ENCODE peak calls at places on chromosomes 12 and 14, in five cellular contexts. One of them, this sample, is unnamed.
A peak's percentile ranks its signal among the peaks of the same experiment; 100 is the strongest.

GRCh38 chr12:44848771-44849085 is 27.4 kb downstream of the NELL2 start:
- ATAC-seq in CD4-positive, CD25-positive, alpha-beta regulatory T cell: no peak
- ATAC-seq in right cardiac atrium: no peak
- ATAC-seq in CD8-positive, alpha-beta T cell: no peak
- ATAC-seq in left lung: no peak
- ATAC-seq in this sample: no peak

GRCh38 chr14:104561661-104562495 is 17.7 kb upstream of the C14orf180 start:
- ATAC-seq in left lung: no peak
- ATAC-seq in CD4-positive, CD25-positive, alpha-beta regulatory T cell: no peak
- ATAC-seq in CD8-positive, alpha-beta T cell: no peak
- ATAC-seq in right cardiac atrium: no peak
- ATAC-seq in this sample: no peak

GRCh38 chr12:1173806-1174617 is 183.0 kb downstream of the ERC1 start:
- ATAC-seq in CD8-positive, alpha-beta T cell: no peak
- ATAC-seq in left lung: peak; percentile 66
- ATAC-seq in right cardiac atrium: no peak
- ATAC-seq in CD4-positive, CD25-positive, alpha-beta regulatory T cell: no peak
- ATAC-seq in this sample: no peak

GRCh38 chr12:30622509-30622908 is 73.2 kb downstream of the IPO8 start:
- ATAC-seq in right cardiac atrium: no peak
- ATAC-seq in left lung: no peak
- ATAC-seq in CD4-positive, CD25-positive, alpha-beta regulatory T cell: no peak
- ATAC-seq in CD8-positive, alpha-beta T cell: no peak
- ATAC-seq in this sample: no peak

GRCh38 chr12:31991146-31991545 is 31.9 kb downstream of the RESF1 start:
- ATAC-seq in right cardiac atrium: no peak
- ATAC-seq in CD8-positive, alpha-beta T cell: no peak
- ATAC-seq in CD4-positive, CD25-positive, alpha-beta regulatory T cell: no peak
- ATAC-seq in left lung: no peak
- ATAC-seq in this sample: no peak

GRCh38 chr12:90543393-90543792 is 411.6 kb downstream of the CCER1 start:
- ATAC-seq in CD4-positive, CD25-positive, alpha-beta regulatory T cell: no peak
- ATAC-seq in CD8-positive, alpha-beta T cell: no peak
- ATAC-seq in right cardiac atrium: no peak
- ATAC-seq in left lung: no peak
- ATAC-seq in this sample: no peak

GRCh38 chr12:130162267-130162666 is at the start of gene FZD10:
- ATAC-seq in left lung: peak; percentile 68
- ATAC-seq in CD4-positive, CD25-positive, alpha-beta regulatory T cell: no peak
- ATAC-seq in CD8-positive, alpha-beta T cell: no peak
- ATAC-seq in right cardiac atrium: no peak
- ATAC-seq in this sample: peak; percentile 54

GRCh38 chr12:117134059-117134458 is 34.8 kb upstream of the TESC start:
- ATAC-seq in left lung: no peak
- ATAC-seq in right cardiac atrium: no peak
- ATAC-seq in CD8-positive, alpha-beta T cell: peak; percentile 81
- ATAC-seq in CD4-positive, CD25-positive, alpha-beta regulatory T cell: peak; percentile 70
- ATAC-seq in this sample: no peak

GRCh38 chr14:86481105-86481504 is 951.2 kb downstream of the FLRT2 start:
- ATAC-seq in right cardiac atrium: no peak
- ATAC-seq in CD8-positive, alpha-beta T cell: no peak
- ATAC-seq in left lung: peak; percentile 46
- ATAC-seq in CD4-positive, CD25-positive, alpha-beta regulatory T cell: no peak
- ATAC-seq in this sample: no peak

GRCh38 chr12:31280183-31280582 is 45.8 kb downstream of the SINHCAF start:
- ATAC-seq in right cardiac atrium: no peak
- ATAC-seq in CD4-positive, CD25-positive, alpha-beta regulatory T cell: no peak
- ATAC-seq in left lung: no peak
- ATAC-seq in CD8-positive, alpha-beta T cell: no peak
- ATAC-seq in this sample: no peak

GRCh38 chr12:105204916-105205315 is 31.1 kb downstream of the APPL2 start:
- ATAC-seq in CD4-positive, CD25-positive, alpha-beta regulatory T cell: no peak
- ATAC-seq in left lung: peak; percentile 27
- ATAC-seq in right cardiac atrium: peak; percentile 58
- ATAC-seq in CD8-positive, alpha-beta T cell: no peak
- ATAC-seq in this sample: peak; percentile 42

DNA sequence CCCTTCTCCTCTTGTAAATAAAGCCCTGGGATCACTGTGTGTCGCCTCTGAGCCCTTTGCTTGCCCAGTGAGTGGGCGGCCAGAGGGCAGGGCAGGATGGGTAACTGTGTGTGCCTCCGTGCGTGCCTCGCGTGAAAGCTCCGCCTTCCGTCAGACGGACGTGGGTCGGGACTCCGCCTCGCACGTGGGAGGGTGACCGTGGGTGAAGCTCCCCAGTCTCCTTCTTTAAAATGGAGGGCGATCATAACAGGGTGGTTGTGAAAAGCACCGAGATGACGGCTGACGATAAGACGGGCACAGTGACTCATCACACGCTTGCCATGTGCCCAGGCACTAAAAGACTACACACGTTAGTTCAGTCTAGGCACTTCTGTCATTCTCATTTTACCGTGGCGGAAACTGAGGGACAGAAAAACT is 9.2 kb downstream of the PHB2 start:
- ATAC-seq in CD4-positive, CD25-positive, alpha-beta regulatory T cell: peak; percentile 84
- ATAC-seq in CD8-positive, alpha-beta T cell: peak; percentile 74
- ATAC-seq in left lung: peak; percentile 10
- ATAC-seq in right cardiac atrium: peak; percentile 17
- ATAC-seq in this sample: no peak
- H3K4me3 ChIP-seq in CD4-positive, CD25-positive, alpha-beta regulatory T cell: peak overlapping the region; percentile 65
- H3K4me3 ChIP-seq in CD8-positive, alpha-beta T cell: peak overlapping the region; percentile 0
- H3K4me3 ChIP-seq in left lung: peak overlapping the region; percentile 47
- H3K4me3 ChIP-seq in right cardiac atrium: no peak overlapping the region
- H3K4me3 ChIP-seq in this sample: no peak overlapping the region

GRCh38 chr14:93520053-93520607 is 89.4 kb downstream of the UNC79 start:
- ATAC-seq in CD8-positive, alpha-beta T cell: no peak
- ATAC-seq in left lung: no peak
- ATAC-seq in right cardiac atrium: no peak
- ATAC-seq in CD4-positive, CD25-positive, alpha-beta regulatory T cell: no peak
- ATAC-seq in this sample: no peak
- H3K4me3 ChIP-seq in CD8-positive, alpha-beta T cell: no peak overlapping the region
- H3K4me3 ChIP-seq in left lung: no peak overlapping the region
- H3K4me3 ChIP-seq in right cardiac atrium: no peak overlapping the region
- H3K4me3 ChIP-seq in CD4-positive, CD25-positive, alpha-beta regulatory T cell: no peak overlapping the region
- H3K4me3 ChIP-seq in this sample: no peak overlapping the region

GRCh38 chr14:50559990-50560928 is at the start of gene ATL1:
- ATAC-seq in left lung: peak; percentile 93
- ATAC-seq in CD8-positive, alpha-beta T cell: peak; percentile 71
- ATAC-seq in right cardiac atrium: peak; percentile 95
- ATAC-seq in CD4-positive, CD25-positive, alpha-beta regulatory T cell: peak; percentile 59
- ATAC-seq in this sample: peak; percentile 91
- H3K4me3 ChIP-seq in left lung: peak within 1 kb of the TSS; percentile 75
- H3K4me3 ChIP-seq in CD8-positive, alpha-beta T cell: peak within 1 kb of the TSS; percentile 62
- H3K4me3 ChIP-seq in right cardiac atrium: peak within 1 kb of the TSS; percentile 67
- H3K4me3 ChIP-seq in CD4-positive, CD25-positive, alpha-beta regulatory T cell: peak within 1 kb of the TSS; percentile 43
- H3K4me3 ChIP-seq in this sample: peak within 1 kb of the TSS; percentile 97

DNA sequence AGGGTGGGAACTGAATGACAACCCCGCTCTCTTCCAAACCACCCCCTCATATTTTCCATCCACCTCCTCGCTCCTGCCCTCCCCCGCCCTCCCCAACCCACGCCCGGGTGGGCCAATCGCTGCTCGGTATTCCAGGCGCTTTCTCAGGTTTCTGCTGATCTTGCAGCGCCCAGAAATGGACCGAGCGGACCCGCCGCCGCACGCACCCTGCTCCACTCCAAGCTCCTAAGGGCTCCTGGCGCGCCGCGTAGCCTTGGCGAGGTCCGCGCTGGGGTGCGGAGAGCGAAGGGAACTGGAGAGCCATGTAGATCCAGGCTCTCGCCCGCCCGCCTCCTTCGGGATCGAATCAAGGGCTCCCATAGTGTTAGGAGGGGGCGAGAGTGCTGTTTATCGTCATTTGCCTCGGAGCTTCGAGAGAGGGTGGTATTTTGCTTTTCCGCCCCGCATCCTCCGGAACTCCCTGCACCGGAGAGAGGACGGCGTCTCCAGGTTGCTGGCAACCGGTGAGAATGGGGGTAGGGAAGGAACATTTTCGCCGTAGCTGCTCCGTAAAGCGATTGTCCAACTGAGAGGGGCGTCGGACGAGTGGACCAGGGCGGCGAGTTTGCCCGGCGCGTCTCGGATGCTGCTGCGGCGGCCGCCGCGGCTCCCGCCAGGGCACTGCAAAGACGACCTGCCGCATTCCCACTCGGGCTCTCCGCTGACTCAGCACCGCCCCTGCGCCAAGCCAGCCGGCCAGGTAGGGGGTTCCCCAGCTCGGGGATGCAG is at the start of gene KCNA1:
- ATAC-seq in CD4-positive, CD25-positive, alpha-beta regulatory T cell: no peak
- ATAC-seq in left lung: peak; percentile 47
- ATAC-seq in right cardiac atrium: peak; percentile 71
- ATAC-seq in CD8-positive, alpha-beta T cell: no peak
- ATAC-seq in this sample: peak; percentile 31
- H3K4me3 ChIP-seq in CD4-positive, CD25-positive, alpha-beta regulatory T cell: peak within 1 kb of the TSS; percentile 66
- H3K4me3 ChIP-seq in left lung: peak within 1 kb of the TSS; percentile 22
- H3K4me3 ChIP-seq in right cardiac atrium: peak within 1 kb of the TSS; percentile 57
- H3K4me3 ChIP-seq in CD8-positive, alpha-beta T cell: peak within 1 kb of the TSS; percentile 43
- H3K4me3 ChIP-seq in this sample: peak within 1 kb of the TSS; percentile 16

GRCh38 chr14:75558440-75558839 is 20.0 kb upstream of the FLVCR2 start:
- ATAC-seq in CD4-positive, CD25-positive, alpha-beta regulatory T cell: no peak
- ATAC-seq in left lung: no peak
- ATAC-seq in right cardiac atrium: no peak
- ATAC-seq in CD8-positive, alpha-beta T cell: no peak
- ATAC-seq in this sample: no peak
- H3K4me3 ChIP-seq in CD4-positive, CD25-positive, alpha-beta regulatory T cell: no peak overlapping the region
- H3K4me3 ChIP-seq in left lung: no peak overlapping the region
- H3K4me3 ChIP-seq in right cardiac atrium: no peak overlapping the region
- H3K4me3 ChIP-seq in CD8-positive, alpha-beta T cell: no peak overlapping the region
- H3K4me3 ChIP-seq in this sample: no peak overlapping the region

GRCh38 chr14:100828448-100828834 is 2.5 kb downstream of the MEG3 start:
- ATAC-seq in CD8-positive, alpha-beta T cell: no peak
- ATAC-seq in left lung: no peak
- ATAC-seq in CD4-positive, CD25-positive, alpha-beta regulatory T cell: no peak
- ATAC-seq in right cardiac atrium: no peak
- ATAC-seq in this sample: no peak

GRCh38 chr14:100825691-100826331 is at the start of gene MEG3:
- ATAC-seq in CD8-positive, alpha-beta T cell: no peak
- ATAC-seq in CD4-positive, CD25-positive, alpha-beta regulatory T cell: no peak
- ATAC-seq in left lung: peak; percentile 34
- ATAC-seq in right cardiac atrium: peak; percentile 75
- ATAC-seq in this sample: peak; percentile 55

GRCh38 chr14:100827140-100827517 is 1.2 kb downstream of the MEG3 start:
- ATAC-seq in right cardiac atrium: no peak
- ATAC-seq in left lung: peak; percentile 28
- ATAC-seq in CD8-positive, alpha-beta T cell: no peak
- ATAC-seq in CD4-positive, CD25-positive, alpha-beta regulatory T cell: no peak
- ATAC-seq in this sample: no peak

GRCh38 chr14:100826371-100827139 is 637 bp downstream of the MEG3 start:
- ATAC-seq in left lung: no peak
- ATAC-seq in CD8-positive, alpha-beta T cell: no peak
- ATAC-seq in right cardiac atrium: no peak
- ATAC-seq in CD4-positive, CD25-positive, alpha-beta regulatory T cell: no peak
- ATAC-seq in this sample: no peak

DNA sequence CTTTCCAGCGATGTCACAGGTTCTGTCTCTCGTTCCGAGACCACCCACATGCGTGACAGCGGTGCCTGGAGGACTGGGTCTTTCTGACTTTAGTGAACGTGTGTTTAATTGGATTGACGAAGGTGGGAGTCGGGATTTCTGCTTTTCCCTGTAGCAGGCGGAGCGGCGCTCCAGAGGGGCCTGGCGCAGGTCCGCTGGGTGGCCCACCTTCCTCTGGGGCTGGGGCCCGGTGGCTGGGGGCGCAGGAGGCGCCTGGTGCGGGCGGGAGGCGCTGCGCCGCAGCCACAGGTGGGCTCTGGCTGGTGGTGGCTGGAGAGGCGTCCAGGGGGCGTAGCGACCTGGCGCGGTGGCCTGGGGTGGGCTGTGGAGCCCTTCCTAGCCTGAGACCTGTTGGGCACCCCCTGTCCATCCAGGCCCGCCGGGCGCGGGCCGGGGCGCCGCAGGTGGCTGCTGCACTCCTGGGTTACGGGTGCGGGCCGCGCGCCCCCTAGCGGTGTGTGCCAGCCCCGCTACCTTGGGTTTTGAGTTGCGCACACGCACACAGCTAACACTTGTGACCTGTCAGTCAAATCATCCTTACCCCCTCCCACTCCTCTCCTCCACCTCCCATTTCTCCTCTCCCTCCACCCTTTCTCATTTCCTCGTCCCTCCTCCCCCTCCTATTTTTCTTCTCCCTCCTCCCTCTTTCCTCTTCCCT is 2.0 kb downstream of the MEG3 start:
- ATAC-seq in CD4-positive, CD25-positive, alpha-beta regulatory T cell: no peak
- ATAC-seq in CD8-positive, alpha-beta T cell: no peak
- ATAC-seq in right cardiac atrium: no peak
- ATAC-seq in left lung: peak; percentile 68
- ATAC-seq in this sample: no peak
- H3K4me3 ChIP-seq in CD4-positive, CD25-positive, alpha-beta regulatory T cell: no peak overlapping the region
- H3K4me3 ChIP-seq in CD8-positive, alpha-beta T cell: no peak overlapping the region
- H3K4me3 ChIP-seq in right cardiac atrium: peak overlapping the region; percentile 28
- H3K4me3 ChIP-seq in left lung: peak overlapping the region; percentile 9
- H3K4me3 ChIP-seq in this sample: no peak overlapping the region

DNA sequence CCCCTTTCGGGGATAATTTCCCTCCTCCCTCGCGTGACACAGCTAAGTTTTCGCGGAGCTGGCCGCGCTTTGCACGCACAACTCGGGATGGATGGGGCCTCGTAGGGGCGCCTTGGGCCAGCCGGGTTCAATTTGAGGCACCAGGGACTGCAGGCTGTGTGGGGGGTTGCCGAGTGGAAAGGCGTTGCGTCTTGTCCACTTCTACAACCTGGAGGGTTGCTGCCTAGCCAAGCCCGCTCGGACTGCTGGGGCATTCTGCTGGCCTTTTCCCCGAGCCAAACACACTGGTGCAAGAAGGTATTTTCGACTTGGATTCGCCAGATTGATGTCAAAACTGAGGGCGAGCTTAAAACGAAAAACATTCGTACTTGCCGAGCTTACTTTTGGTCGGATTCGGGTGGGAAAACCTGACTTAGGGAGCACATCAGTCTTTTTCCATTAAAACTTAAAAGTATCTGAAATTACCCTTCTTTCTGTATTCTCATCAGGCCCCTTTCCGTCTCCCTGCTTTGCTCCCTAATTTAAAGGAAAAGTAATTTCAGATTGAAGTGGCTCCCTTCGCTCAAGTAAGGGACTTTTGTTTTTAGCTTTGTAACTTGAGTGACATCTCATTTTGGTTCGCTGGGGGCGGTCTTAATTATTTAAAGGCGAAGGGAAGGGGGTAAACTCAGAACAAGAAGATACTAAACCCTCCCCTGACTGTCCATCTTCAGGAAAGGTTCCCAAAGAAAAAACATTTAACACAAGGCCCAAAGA is 14.3 kb downstream of the TBX3 start:
- ATAC-seq in CD8-positive, alpha-beta T cell: no peak
- ATAC-seq in left lung: peak; percentile 4
- ATAC-seq in CD4-positive, CD25-positive, alpha-beta regulatory T cell: no peak
- ATAC-seq in right cardiac atrium: no peak
- ATAC-seq in this sample: no peak
- H3K4me3 ChIP-seq in CD8-positive, alpha-beta T cell: no peak overlapping the region
- H3K4me3 ChIP-seq in left lung: peak overlapping the region; percentile 29
- H3K4me3 ChIP-seq in CD4-positive, CD25-positive, alpha-beta regulatory T cell: no peak overlapping the region
- H3K4me3 ChIP-seq in right cardiac atrium: peak overlapping the region; percentile 64
- H3K4me3 ChIP-seq in this sample: no peak overlapping the region

GRCh38 chr12:95601091-95601490 is 49.8 kb upstream of the USP44 start:
- ATAC-seq in CD8-positive, alpha-beta T cell: no peak
- ATAC-seq in right cardiac atrium: no peak
- ATAC-seq in left lung: no peak
- ATAC-seq in CD4-positive, CD25-positive, alpha-beta regulatory T cell: no peak
- ATAC-seq in this sample: no peak
- H3K4me3 ChIP-seq in CD8-positive, alpha-beta T cell: no peak overlapping the region
- H3K4me3 ChIP-seq in right cardiac atrium: no peak overlapping the region
- H3K4me3 ChIP-seq in left lung: no peak overlapping the region
- H3K4me3 ChIP-seq in CD4-positive, CD25-positive, alpha-beta regulatory T cell: no peak overlapping the region
- H3K4me3 ChIP-seq in this sample: no peak overlapping the region

GRCh38 chr14:34628681-34629135 is 1.2 kb downstream of the SNX6 start:
- ATAC-seq in CD8-positive, alpha-beta T cell: peak; percentile 12
- ATAC-seq in left lung: peak; percentile 41
- ATAC-seq in right cardiac atrium: peak; percentile 52
- ATAC-seq in CD4-positive, CD25-positive, alpha-beta regulatory T cell: no peak
- ATAC-seq in this sample: no peak
- H3K4me3 ChIP-seq in CD8-positive, alpha-beta T cell: peak overlapping the region; percentile 95
- H3K4me3 ChIP-seq in left lung: peak overlapping the region; percentile 98
- H3K4me3 ChIP-seq in right cardiac atrium: peak overlapping the region; percentile 78
- H3K4me3 ChIP-seq in CD4-positive, CD25-positive, alpha-beta regulatory T cell: peak overlapping the region; percentile 89
- H3K4me3 ChIP-seq in this sample: peak overlapping the region; percentile 93

This sample was measured in gastroesophageal sphincter.